ENCODE peak calls at places on chromosomes 1 and 21, in nine cellular contexts. F is fibroblast of lung; K is CD8-positive, alpha-beta T cell; S is adrenal gland; W is K562; A is lower lobe of right lung; G is RWPE1; X is body of pancreas; T is tibial nerve. O is an unnamed sample.

GRCh38 chr1:159448181-159448580 is 8.7 kb downstream of the OR10J1 start:
- DNase-seq in F (no peak), K (no peak), S (no peak), W (no peak), A (no peak), G (no peak), X (no peak), T (no peak), O (no peak)

GRCh38 chr21:36125513-36126121 is 9.3 kb upstream of the CBR3 start:
- DNase-seq in F (peak; percentile 65), K (peak; percentile 52), S (no peak), W (peak; percentile 65), A (peak; percentile 69), G (no peak), X (peak; percentile 61), T (peak; percentile 69), O (peak; percentile 28)

GRCh38 chr1:155466996-155467395 is 95.6 kb downstream of the ASH1L start:
- DNase-seq in F (peak; percentile 53), K (no peak), S (no peak), W (no peak), A (no peak), G (peak; percentile 46), X (no peak), T (no peak), O (no peak)

GRCh38 chr1:90834354-90835171 is 117.5 kb upstream of the BARHL2 start:
- DNase-seq in F (peak; percentile 18), K (no peak), S (no peak), W (no peak), A (no peak), G (no peak), X (no peak), T (no peak), O (no peak)

GRCh38 chr1:145961425-145962156 is 2.8 kb downstream of the ANKRD34A start:
- DNase-seq in F (no peak), K (peak; percentile 47), S (peak; percentile 27), W (peak; percentile 37), A (peak; percentile 71), G (peak; percentile 19), X (no peak), T (no peak), O (no peak)

GRCh38 chr1:162388615-162389014 is 7.1 kb downstream of the C1orf226 start:
- DNase-seq in F (no peak), K (no peak), S (no peak), W (no peak), A (no peak), G (no peak), X (no peak), T (no peak), O (no peak)

GRCh38 chr1:45345014-45345413 is 4.8 kb upstream of the MUTYH start:
- DNase-seq in F (no peak), K (no peak), S (no peak), W (no peak), A (no peak), G (no peak), X (no peak), T (no peak), O (no peak)

GRCh38 chr1:227270554-227270953 is 47.7 kb downstream of the CDC42BPA start:
- DNase-seq in F (no peak), K (no peak), S (no peak), W (no peak), A (no peak), G (no peak), X (no peak), T (no peak), O (no peak)

GRCh38 chr1:202861420-202862121 is 27.4 kb downstream of the RABIF start:
- DNase-seq in F (peak; percentile 78), K (no peak), S (peak; percentile 94), W (peak; percentile 99), A (peak; percentile 95), G (peak; percentile 97), X (peak; percentile 84), T (peak; percentile 87), O (peak; percentile 2)

GRCh38 chr1:107964397-107965111 is 426 bp downstream of the VAV3 start:
- DNase-seq in F (peak; percentile 28), K (peak; percentile 27), S (no peak), W (no peak), A (peak; percentile 46), G (peak; percentile 34), X (no peak), T (no peak), O (peak; percentile 39)

GRCh38 chr1:86156571-86157455 is at the start of gene COL24A1:
- DNase-seq in F (peak; percentile 71), K (no peak), S (no peak), W (no peak), A (peak; percentile 58), G (peak; percentile 19), X (no peak), T (peak; percentile 28), O (no peak)

GRCh38 chr21:38272215-38272614 is 15.4 kb downstream of the KCNJ15 start:
- DNase-seq in F (no peak), K (no peak), S (no peak), W (no peak), A (no peak), G (no peak), X (no peak), T (no peak), O (no peak)
- TF ChIP-seq CTCF in F (no peak), K (no peak), S (no peak), W (no peak), A (no peak), G (no peak), X (no peak), T (no peak), O (no peak)

GRCh38 chr1:151718011-151718431 is 1.4 kb upstream of the CELF3 start:
- DNase-seq in F (no peak), K (no peak), S (no peak), W (no peak), A (no peak), G (no peak), X (no peak), T (no peak), O (no peak)

GRCh38 chr1:151718666-151719065 is 2.1 kb upstream of the CELF3 start:
- DNase-seq in F (no peak), K (no peak), S (no peak), W (no peak), A (no peak), G (no peak), X (no peak), T (no peak), O (no peak)

GRCh38 chr1:151720974-151721787 is at the start of gene RIIAD1:
- DNase-seq in F (no peak), K (peak; percentile 48), S (no peak), W (peak; percentile 81), A (no peak), G (peak; percentile 42), X (no peak), T (peak; percentile 25), O (peak; percentile 28)

GRCh38 chr1:151721788-151722510 is 627 bp downstream of the RIIAD1 start:
- DNase-seq in F (no peak), K (no peak), S (no peak), W (no peak), A (no peak), G (no peak), X (no peak), T (no peak), O (no peak)

DNA sequence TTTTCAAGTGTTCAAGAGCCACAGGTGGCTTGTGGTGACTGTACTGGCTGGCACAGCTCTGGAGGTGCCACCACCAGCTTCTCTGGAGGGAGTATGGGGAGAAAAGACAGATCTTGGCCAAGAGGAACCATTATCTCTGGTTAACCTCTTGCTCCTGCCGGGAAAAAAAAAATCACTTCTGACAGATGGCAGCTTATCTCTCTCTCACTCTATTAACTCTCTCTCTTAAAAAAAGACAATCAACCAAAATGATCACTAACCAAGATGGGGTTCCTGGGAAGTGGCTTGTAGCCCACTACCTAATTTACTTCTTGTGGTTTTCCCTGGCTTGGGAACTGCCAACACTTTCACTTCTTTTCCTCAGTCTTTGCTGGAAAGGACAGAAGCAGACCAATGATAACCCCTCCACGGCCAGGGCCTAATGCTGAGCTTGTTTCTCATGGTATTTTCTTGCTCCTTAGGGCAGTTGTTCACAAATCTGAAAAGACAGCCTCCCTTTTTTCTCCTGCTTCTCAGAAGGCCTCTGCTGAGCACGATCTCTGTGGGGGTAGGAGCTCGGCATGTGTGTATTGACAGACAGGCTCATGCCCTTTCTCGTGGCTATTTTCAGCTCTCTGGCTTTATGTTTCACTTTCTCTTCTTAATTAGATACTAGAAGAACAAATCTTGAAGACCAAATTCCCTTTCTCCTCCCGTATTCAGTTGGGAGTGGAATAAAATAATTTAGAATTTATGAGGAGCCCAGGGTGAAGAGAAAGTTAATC is 950 bp upstream of the RIIAD1 start:
- DNase-seq in F (peak; percentile 33), K (no peak), S (no peak), W (no peak), A (no peak), G (no peak), X (no peak), T (no peak), O (no peak)
- H3K27ac ChIP-seq in F (no peak overlapping the region), K (no peak overlapping the region), S (no peak overlapping the region), W (no peak overlapping the region), A (peak overlapping the region; percentile 75), G (no peak overlapping the region), X (peak overlapping the region; percentile 34), T (peak overlapping the region; percentile 76), O (no peak overlapping the region)

GRCh38 chr21:27564684-27565280 is 597.9 kb upstream of the ADAMTS5 start:
- DNase-seq in F (peak; percentile 78), K (no peak), S (peak; percentile 17), W (no peak), A (no peak), G (peak; percentile 6), X (peak; percentile 59), T (peak; percentile 53), O (no peak)
- TF ChIP-seq CTCF in F (peak; percentile 62), K (no peak), S (peak; percentile 52), W (no peak), A (peak; percentile 71), G (peak; percentile 50), X (peak; percentile 66), T (peak; percentile 52), O (no peak)

DNA sequence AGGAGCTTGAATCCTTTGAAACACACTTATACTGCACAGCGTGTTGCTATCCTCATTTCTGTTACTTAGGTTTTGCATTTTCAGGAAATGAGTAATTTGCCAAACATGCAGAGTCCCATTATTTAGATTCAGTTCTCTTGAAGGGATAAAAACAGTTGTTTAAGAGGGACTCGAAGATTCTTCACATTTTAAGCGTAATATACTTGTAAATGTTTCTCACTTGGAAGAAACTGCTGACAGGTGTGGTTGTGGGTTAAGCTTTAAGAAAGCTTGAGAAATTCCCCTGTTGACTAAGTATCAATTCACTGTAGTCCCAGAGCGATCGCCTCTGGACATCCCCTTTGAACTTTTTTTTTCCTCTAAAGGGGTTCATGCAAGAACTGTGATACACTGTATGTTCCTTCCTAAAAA is 30.6 kb upstream of the RGS1 start:
- DNase-seq in F (peak; percentile 53), K (no peak), S (no peak), W (no peak), A (no peak), G (peak; percentile 30), X (no peak), T (no peak), O (no peak)
- H3K27ac ChIP-seq in F (peak overlapping the region; percentile 43), K (no peak overlapping the region), S (no peak overlapping the region), W (no peak overlapping the region), A (no peak overlapping the region), G (peak overlapping the region; percentile 69), X (no peak overlapping the region), T (no peak overlapping the region), O (no peak overlapping the region)

O was measured in CD4-positive, alpha-beta T cell.